ENCODE peak calls at places on chromosomes 3 and 15, in seven cellular contexts. R is AG08395; I is H54; H is NCI-H2081; Z is stimulated activated CD4-positive, alpha-beta T cell treated with anti-CD3 and anti-CD28 coated beads, Interleukin-4, amount 100 ng/mL, for 48 hours; J is GM03348; W is T-helper 9 cell. V is an unnamed sample.

GRCh38 chr3:17129550-17129949 is 244.8 kb downstream of the PLCL2 start:
- DNase-seq in R (no peak), I (no peak), H (no peak), Z (no peak), J (no peak), W (no peak), V (no peak)

GRCh38 chr3:9310043-9310442 is 52.8 kb upstream of the THUMPD3 start:
- DNase-seq in R (no peak), I (no peak), H (no peak), Z (no peak), J (no peak), W (no peak), V (no peak)

GRCh38 chr15:38768970-38769369 is 204.4 kb upstream of the RASGRP1 start:
- DNase-seq in R (peak), I (no peak), H (no peak), Z (no peak), J (peak), W (no peak), V (no peak)

GRCh38 chr3:124014366-124014942 is 22.5 kb upstream of the ROPN1 start:
- DNase-seq in R (peak), I (no peak), H (no peak), Z (no peak), J (peak), W (no peak), V (no peak)

GRCh38 chr3:72336821-72337479 is 511.3 kb downstream of the SHQ1 start:
- DNase-seq in R (peak), I (no peak), H (peak), Z (no peak), J (peak), W (no peak), V (no peak)

GRCh38 chr3:52280046-52280445 is 1.6 kb upstream of the WDR82 start:
- DNase-seq in R (no peak), I (no peak), H (peak), Z (no peak), J (no peak), W (no peak), V (no peak)

GRCh38 chr3:97235611-97236315 is 421.4 kb downstream of the EPHA6 start:
- DNase-seq in R (no peak), I (no peak), H (no peak), Z (no peak), J (no peak), W (no peak), V (no peak)

GRCh38 chr3:94440767-94441493 is 378.1 kb downstream of the NSUN3 start:
- DNase-seq in R (no peak), I (peak), H (no peak), Z (no peak), J (peak), W (no peak), V (no peak)

GRCh38 chr15:61479601-61480000 is 250.5 kb upstream of the RORA start:
- DNase-seq in R (no peak), I (no peak), H (no peak), Z (no peak), J (no peak), W (no peak), V (no peak)